ENCODE peak calls at places on chromosome 1, in five cellular contexts. J is transverse colon, O is mammary epithelial cell, T is SK-N-SH, M is cardiac muscle cell. Y is an unnamed sample. For H3K27me3, the result is how much of the 10 kb centered on the place peaks cover.

GRCh38 chr1:192005976-192006375 is 152.3 kb upstream of the RGS18 start:
- DNase-seq in M (no peak), J (no peak), T (no peak), O (no peak), Y (no peak)

GRCh38 chr1:78101514-78101913 is 55.7 kb downstream of the GIPC2 start:
- DNase-seq in M (peak), O (peak), T (no peak), J (peak), Y (no peak)

GRCh38 chr1:93221913-93222312 is 41.4 kb downstream of the CCDC18 start:
- DNase-seq in J (no peak), M (no peak), O (peak), T (no peak), Y (no peak)

GRCh38 chr1:41404308-41404755 is 43.1 kb downstream of the FOXO6 start:
- DNase-seq in J (no peak), M (peak), O (peak), T (peak), Y (no peak)

GRCh38 chr1:59751801-59752200 is 62.9 kb upstream of the HOOK1 start:
- DNase-seq in T (no peak), O (peak), J (no peak), M (no peak), Y (no peak)

GRCh38 chr1:230794871-230795645 is 47.9 kb downstream of the CAPN9 start:
- DNase-seq in J (no peak), T (no peak), M (no peak), O (no peak), Y (peak)

GRCh38 chr1:115810609-115811008 is 30.3 kb downstream of the NHLH2 start:
- DNase-seq in J (no peak), O (no peak), T (no peak), M (no peak), Y (no peak)

GRCh38 chr1:41280189-41281032 is 38.3 kb upstream of the SCMH1 start:
- DNase-seq in O (no peak), T (no peak), J (no peak), M (peak), Y (no peak)

GRCh38 chr1:84959294-84959693 is 37.6 kb downstream of the MCOLN2 start:
- DNase-seq in T (no peak), M (no peak), O (no peak), J (no peak), Y (no peak)

GRCh38 chr1:94599090-94599813 is 57.7 kb upstream of the F3 start:
- DNase-seq in O (peak), T (no peak), J (no peak), M (peak), Y (no peak)

GRCh38 chr1:223133824-223134435 is 9.1 kb downstream of the TLR5 start:
- DNase-seq in O (peak), T (peak), M (peak), J (peak), Y (peak)

GRCh38 chr1:234148350-234148749 is 224.9 kb upstream of the COA6 start:
- DNase-seq in M (no peak), T (no peak), O (no peak), J (no peak), Y (no peak)

GRCh38 chr1:158972841-158973240 is 36.9 kb upstream of the IFI16 start:
- DNase-seq in T (no peak), M (peak), O (peak), J (no peak), Y (no peak)

GRCh38 chr1:21577933-21578332 is 68.7 kb downstream of the ALPL start:
- DNase-seq in O (no peak), J (no peak), M (no peak), T (no peak), Y (no peak)

GRCh38 chr1:119782541-119783338 is 14.0 kb upstream of the HMGCS2 start:
- DNase-seq in T (no peak), O (peak), M (no peak), J (no peak), Y (no peak)

GRCh38 chr1:158951956-158952355 is 20.6 kb downstream of the PYHIN1 start:
- DNase-seq in O (no peak), T (no peak), M (no peak), J (peak), Y (no peak)

GRCh38 chr1:198064181-198064580 is 92.6 kb upstream of the NEK7 start:
- DNase-seq in M (no peak), J (no peak), O (peak), T (no peak), Y (no peak)

GRCh38 chr1:16073490-16074104 is at the start of gene FAM131C:
- DNase-seq in T (peak), M (peak), O (no peak), J (peak), Y (no peak)

GRCh38 chr1:47554082-47554481 is 116.2 kb downstream of the FOXD2 start:
- DNase-seq in M (no peak), O (no peak), J (no peak), T (no peak), Y (no peak)

GRCh38 chr1:231278100-231278790 is 37.2 kb downstream of the GNPAT start:
- DNase-seq in J (no peak), M (peak), T (no peak), O (no peak), Y (peak)

GRCh38 chr1:10474613-10475507 is at the start of gene PEX14:
- DNase-seq in O (peak), T (peak), M (peak), J (peak), Y (peak)

GRCh38 chr1:36882536-36883285 is 151.6 kb downstream of the GRIK3 start:
- DNase-seq in O (no peak), J (no peak), T (no peak), M (no peak), Y (peak)

GRCh38 chr1:61270761-61271411 is 188.5 kb downstream of the NFIA start:
- DNase-seq in J (no peak), T (no peak), M (no peak), O (no peak), Y (no peak)

GRCh38 chr1:223556414-223557124 is 108.9 kb downstream of the CAPN8 start:
- DNase-seq in O (peak), J (peak), M (peak), T (peak), Y (no peak)

GRCh38 chr1:193377472-193377871 is 191.1 kb upstream of the B3GALT2 start:
- DNase-seq in O (no peak), T (no peak), J (no peak), M (no peak), Y (no peak)

GRCh38 chr1:187551061-187551460 is 722.3 kb downstream of the PLA2G4A start:
- DNase-seq in M (no peak), T (no peak), J (no peak), O (no peak), Y (no peak)

GRCh38 chr1:4495809-4496208 is 158.6 kb upstream of the AJAP1 start:
- DNase-seq in J (no peak), T (no peak), M (no peak), O (no peak), Y (no peak)

GRCh38 chr1:4500441-4500840 is 154.0 kb upstream of the AJAP1 start:
- DNase-seq in J (no peak), M (no peak), T (no peak), O (no peak), Y (no peak)

GRCh38 chr1:4489486-4489885 is 164.9 kb upstream of the AJAP1 start:
- DNase-seq in J (no peak), O (no peak), M (no peak), T (no peak), Y (no peak)

GRCh38 chr1:4494558-4494957 is 159.9 kb upstream of the AJAP1 start:
- DNase-seq in O (no peak), M (no peak), J (no peak), T (peak), Y (no peak)
- TF ChIP-seq CTCF in O (no peak), M (no peak), J (no peak), T (no peak), Y (peak)

DNA sequence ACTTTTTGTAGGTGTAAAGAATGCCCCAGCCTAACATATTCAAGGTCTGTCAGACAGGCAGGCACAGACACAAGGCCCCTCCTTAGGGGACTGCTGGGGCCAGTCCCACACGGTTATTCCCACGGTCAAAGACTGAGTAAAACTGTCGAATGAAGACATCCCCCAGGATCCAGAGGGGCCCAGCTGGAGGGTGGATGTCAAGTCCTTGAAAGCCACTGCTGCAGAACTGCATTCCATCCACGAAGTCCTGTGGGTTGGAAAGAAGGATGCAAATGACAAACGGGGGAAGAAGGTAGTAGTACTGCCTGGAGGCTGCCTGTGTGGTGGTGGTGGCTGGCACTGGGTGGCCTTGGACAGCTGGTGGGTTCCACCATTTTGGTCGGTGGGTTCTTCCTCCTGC is 6.9 kb upstream of the RAB7B start:
- DNase-seq in O (no peak), T (no peak), J (no peak), M (peak), Y (no peak)
- H3K27me3 ChIP-seq in O (under half), T (under half), J (under half), M (under half), Y (under half)

GRCh38 chr1:183840140-183840539 is 35.2 kb downstream of the RGL1 start:
- DNase-seq in T (no peak), J (no peak), O (peak), M (no peak), Y (no peak)

GRCh38 chr1:183841950-183842816 is 37.3 kb downstream of the RGL1 start:
- DNase-seq in J (peak), T (peak), O (peak), M (peak), Y (no peak)

GRCh38 chr1:183842817-183843187 is 37.9 kb downstream of the RGL1 start:
- DNase-seq in T (no peak), O (no peak), J (no peak), M (no peak), Y (no peak)

GRCh38 chr1:183844806-183845205 is 39.9 kb downstream of the RGL1 start:
- DNase-seq in M (no peak), T (no peak), J (no peak), O (no peak), Y (no peak)

DNA sequence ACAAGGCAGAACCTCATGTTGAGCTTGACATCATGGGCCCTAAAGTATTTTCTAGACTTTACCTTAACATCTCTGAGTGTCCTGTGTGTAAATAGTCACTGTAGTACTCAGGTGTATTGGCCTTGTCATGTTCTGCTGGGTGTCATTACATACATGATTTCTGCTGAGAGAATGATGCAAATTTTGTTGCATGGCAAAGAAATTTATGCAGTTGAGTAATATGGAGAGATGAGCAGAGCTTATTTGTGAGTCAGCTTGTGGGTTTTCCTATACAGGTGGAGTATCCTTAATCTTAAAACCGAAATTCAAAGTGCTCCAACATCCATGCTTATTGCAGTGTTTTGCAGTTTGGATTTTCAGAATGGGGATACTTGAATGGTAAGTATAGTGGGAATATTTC is 36.6 kb downstream of the RGL1 start:
- DNase-seq in O (peak), J (no peak), T (no peak), M (no peak), Y (no peak)
- H3K27ac ChIP-seq in O (no peak), J (no peak), T (peak), M (peak), Y (peak)

GRCh38 chr1:151846062-151846568 is 6.5 kb upstream of the C2CD4D start:
- DNase-seq in M (no peak), O (peak), J (no peak), T (no peak), Y (no peak)
- TF ChIP-seq CTCF in M (peak), O (peak), J (no peak), T (no peak), Y (no peak)

GRCh38 chr1:39080269-39080826 is 54.2 kb downstream of the NDUFS5 start:
- DNase-seq in M (no peak), J (no peak), O (no peak), T (no peak), Y (no peak)

GRCh38 chr1:39080884-39081265 is 54.7 kb downstream of the NDUFS5 start:
- DNase-seq in M (peak), O (no peak), T (no peak), J (no peak), Y (no peak)

GRCh38 chr1:39082140-39082799 is 56.1 kb downstream of the NDUFS5 start:
- DNase-seq in J (no peak), T (no peak), O (no peak), M (no peak), Y (no peak)

GRCh38 chr1:39082811-39083576 is 56.8 kb downstream of the NDUFS5 start:
- DNase-seq in O (no peak), M (no peak), T (no peak), J (no peak), Y (no peak)

GRCh38 chr1:39081266-39082139 is 55.4 kb downstream of the NDUFS5 start:
- DNase-seq in T (peak), M (peak), J (peak), O (no peak), Y (no peak)
- H3K27me3 ChIP-seq in T (under half), M (under half), J (half or more), O (under half), Y (under half)

GRCh38 chr1:26296340-26297056 is 9.9 kb downstream of the UBXN11 start:
- DNase-seq in M (no peak), J (no peak), O (no peak), T (no peak), Y (no peak)

GRCh38 chr1:26297791-26298124 is 8.7 kb downstream of the UBXN11 start:
- DNase-seq in T (no peak), O (no peak), M (no peak), J (no peak), Y (no peak)

GRCh38 chr1:26293911-26294463 is 12.4 kb downstream of the UBXN11 start:
- DNase-seq in O (no peak), J (no peak), M (no peak), T (no peak), Y (no peak)

GRCh38 chr1:26295194-26296138 is 11.0 kb downstream of the UBXN11 start:
- DNase-seq in O (no peak), T (no peak), J (no peak), M (no peak), Y (no peak)

GRCh38 chr1:26297057-26297790 is 9.2 kb downstream of the UBXN11 start:
- DNase-seq in O (no peak), T (no peak), M (no peak), J (no peak), Y (no peak)
- H3K27ac ChIP-seq in O (no peak), T (no peak), M (no peak), J (no peak), Y (no peak)

Y was measured in right atrium auricular region.